ENCODE peak calls at places on chromosomes 12 and 14, in eight cellular contexts. One of them, this sample, is unnamed.

GRCh38 chr12:127761880-127762279 is 505.1 kb upstream of the TMEM132C start:
- DNase-seq in hepatocyte: no peak
- DNase-seq in neural progenitor cell: no peak
- DNase-seq in OCI-LY7: no peak
- DNase-seq in H1: no peak
- DNase-seq in GM23248: no peak
- DNase-seq in endothelial cell of umbilical vein: no peak
- DNase-seq in H9: no peak
- DNase-seq in this sample: no peak

GRCh38 chr12:114694436-114695304 is 10.7 kb upstream of the TBX3 start:
- DNase-seq in GM23248: no peak
- DNase-seq in endothelial cell of umbilical vein: no peak
- DNase-seq in neural progenitor cell: peak
- DNase-seq in H9: no peak
- DNase-seq in hepatocyte: no peak
- DNase-seq in H1: no peak
- DNase-seq in OCI-LY7: no peak
- DNase-seq in this sample: no peak

GRCh38 chr12:32587536-32588346 is 91.4 kb upstream of the DNM1L start:
- DNase-seq in hepatocyte: no peak
- DNase-seq in endothelial cell of umbilical vein: no peak
- DNase-seq in OCI-LY7: no peak
- DNase-seq in H1: no peak
- DNase-seq in GM23248: no peak
- DNase-seq in H9: no peak
- DNase-seq in neural progenitor cell: no peak
- DNase-seq in this sample: no peak

GRCh38 chr14:92595267-92595666 is 81.7 kb downstream of the RIN3 start:
- DNase-seq in H1: no peak
- DNase-seq in neural progenitor cell: no peak
- DNase-seq in GM23248: no peak
- DNase-seq in H9: no peak
- DNase-seq in hepatocyte: no peak
- DNase-seq in OCI-LY7: no peak
- DNase-seq in endothelial cell of umbilical vein: no peak
- DNase-seq in this sample: no peak

GRCh38 chr12:15584366-15585041 is 204.7 kb downstream of the EPS8 start:
- DNase-seq in GM23248: peak
- DNase-seq in OCI-LY7: peak
- DNase-seq in H1: no peak
- DNase-seq in hepatocyte: peak
- DNase-seq in neural progenitor cell: peak
- DNase-seq in endothelial cell of umbilical vein: peak
- DNase-seq in H9: no peak
- DNase-seq in this sample: no peak

GRCh38 chr12:57340104-57340503 is 89.1 kb upstream of the STAC3 start:
- DNase-seq in hepatocyte: peak
- DNase-seq in H9: no peak
- DNase-seq in neural progenitor cell: peak
- DNase-seq in OCI-LY7: no peak
- DNase-seq in H1: no peak
- DNase-seq in GM23248: peak
- DNase-seq in endothelial cell of umbilical vein: peak
- DNase-seq in this sample: no peak

GRCh38 chr14:55904086-55904485 is 214.1 kb upstream of the PELI2 start:
- DNase-seq in H1: no peak
- DNase-seq in endothelial cell of umbilical vein: no peak
- DNase-seq in OCI-LY7: no peak
- DNase-seq in GM23248: no peak
- DNase-seq in hepatocyte: no peak
- DNase-seq in H9: no peak
- DNase-seq in neural progenitor cell: no peak
- DNase-seq in this sample: no peak

GRCh38 chr12:62697893-62698292 is 231.3 kb downstream of the MON2 start:
- DNase-seq in neural progenitor cell: no peak
- DNase-seq in hepatocyte: no peak
- DNase-seq in H9: no peak
- DNase-seq in OCI-LY7: no peak
- DNase-seq in GM23248: peak
- DNase-seq in endothelial cell of umbilical vein: peak
- DNase-seq in H1: no peak
- DNase-seq in this sample: no peak

GRCh38 chr12:95674631-95675030 is 115.9 kb downstream of the NTN4 start:
- DNase-seq in neural progenitor cell: no peak
- DNase-seq in OCI-LY7: no peak
- DNase-seq in H9: no peak
- DNase-seq in GM23248: peak
- DNase-seq in H1: no peak
- DNase-seq in endothelial cell of umbilical vein: peak
- DNase-seq in hepatocyte: peak
- DNase-seq in this sample: no peak

GRCh38 chr14:104579507-104579906 is at the start of gene C14orf180:
- DNase-seq in OCI-LY7: no peak
- DNase-seq in H9: no peak
- DNase-seq in hepatocyte: no peak
- DNase-seq in endothelial cell of umbilical vein: no peak
- DNase-seq in H1: no peak
- DNase-seq in GM23248: no peak
- DNase-seq in neural progenitor cell: no peak
- DNase-seq in this sample: no peak

GRCh38 chr14:101071493-101071891 is 168.0 kb upstream of the RTL1 start:
- DNase-seq in neural progenitor cell: no peak
- DNase-seq in H1: peak
- DNase-seq in GM23248: no peak
- DNase-seq in OCI-LY7: no peak
- DNase-seq in endothelial cell of umbilical vein: no peak
- DNase-seq in H9: peak
- DNase-seq in hepatocyte: peak
- DNase-seq in this sample: no peak

GRCh38 chr12:55675671-55676070 is 32.0 kb downstream of the ITGA7 start:
- DNase-seq in H9: no peak
- DNase-seq in neural progenitor cell: no peak
- DNase-seq in H1: no peak
- DNase-seq in hepatocyte: no peak
- DNase-seq in endothelial cell of umbilical vein: no peak
- DNase-seq in GM23248: no peak
- DNase-seq in OCI-LY7: no peak
- DNase-seq in this sample: no peak

GRCh38 chr14:21184252-21184651 is 28.4 kb upstream of the OR5AU1 start:
- DNase-seq in hepatocyte: no peak
- DNase-seq in H1: no peak
- DNase-seq in H9: no peak
- DNase-seq in neural progenitor cell: no peak
- DNase-seq in endothelial cell of umbilical vein: no peak
- DNase-seq in OCI-LY7: no peak
- DNase-seq in GM23248: no peak
- DNase-seq in this sample: no peak

GRCh38 chr12:68883151-68883550 is 49.8 kb downstream of the CPM start:
- DNase-seq in H1: no peak
- DNase-seq in endothelial cell of umbilical vein: no peak
- DNase-seq in OCI-LY7: no peak
- DNase-seq in H9: no peak
- DNase-seq in GM23248: no peak
- DNase-seq in hepatocyte: no peak
- DNase-seq in neural progenitor cell: no peak
- DNase-seq in this sample: no peak

GRCh38 chr14:52067873-52068740 is 752 bp downstream of the NID2 start:
- DNase-seq in H9: peak
- DNase-seq in hepatocyte: peak
- DNase-seq in endothelial cell of umbilical vein: peak
- DNase-seq in H1: peak
- DNase-seq in GM23248: peak
- DNase-seq in OCI-LY7: no peak
- DNase-seq in neural progenitor cell: peak
- DNase-seq in this sample: no peak

GRCh38 chr14:89957791-89958190 is 2.1 kb downstream of the TDP1 start:
- DNase-seq in H1: no peak
- DNase-seq in endothelial cell of umbilical vein: no peak
- DNase-seq in OCI-LY7: no peak
- DNase-seq in hepatocyte: no peak
- DNase-seq in neural progenitor cell: no peak
- DNase-seq in H9: peak
- DNase-seq in GM23248: peak
- DNase-seq in this sample: no peak

GRCh38 chr14:90632868-90633267 is 183.4 kb downstream of the TTC7B start:
- DNase-seq in neural progenitor cell: no peak
- DNase-seq in endothelial cell of umbilical vein: no peak
- DNase-seq in GM23248: no peak
- DNase-seq in hepatocyte: no peak
- DNase-seq in H1: no peak
- DNase-seq in OCI-LY7: no peak
- DNase-seq in H9: no peak
- DNase-seq in this sample: no peak

GRCh38 chr14:49052516-49052915 is 533.7 kb downstream of the RPS29 start:
- DNase-seq in hepatocyte: no peak
- DNase-seq in H9: no peak
- DNase-seq in endothelial cell of umbilical vein: no peak
- DNase-seq in OCI-LY7: no peak
- DNase-seq in H1: no peak
- DNase-seq in GM23248: peak
- DNase-seq in neural progenitor cell: no peak
- DNase-seq in this sample: no peak

GRCh38 chr12:51028126-51028810 is 2.1 kb upstream of the SLC11A2 start:
- DNase-seq in OCI-LY7: peak
- DNase-seq in neural progenitor cell: peak
- DNase-seq in endothelial cell of umbilical vein: peak
- DNase-seq in H9: peak
- DNase-seq in GM23248: peak
- DNase-seq in H1: no peak
- DNase-seq in hepatocyte: peak
- DNase-seq in this sample: peak

GRCh38 chr14:65237023-65237814 is 134.9 kb upstream of the MAX start:
- DNase-seq in H9: no peak
- DNase-seq in GM23248: peak
- DNase-seq in hepatocyte: no peak
- DNase-seq in H1: no peak
- DNase-seq in endothelial cell of umbilical vein: no peak
- DNase-seq in neural progenitor cell: no peak
- DNase-seq in OCI-LY7: no peak
- DNase-seq in this sample: no peak

GRCh38 chr12:125340791-125341190 is 275.6 kb downstream of the AACS start:
- DNase-seq in H1: no peak
- DNase-seq in endothelial cell of umbilical vein: peak
- DNase-seq in OCI-LY7: no peak
- DNase-seq in H9: no peak
- DNase-seq in neural progenitor cell: no peak
- DNase-seq in hepatocyte: peak
- DNase-seq in GM23248: peak
- DNase-seq in this sample: no peak

GRCh38 chr12:109386079-109386473 is 38.4 kb downstream of the MYO1H start:
- DNase-seq in OCI-LY7: no peak
- DNase-seq in neural progenitor cell: no peak
- DNase-seq in hepatocyte: peak
- DNase-seq in GM23248: no peak
- DNase-seq in endothelial cell of umbilical vein: no peak
- DNase-seq in H9: no peak
- DNase-seq in H1: no peak
- DNase-seq in this sample: no peak
- H2AFZ ChIP-seq in OCI-LY7: no peak
- H2AFZ ChIP-seq in neural progenitor cell: no peak
- H2AFZ ChIP-seq in hepatocyte: no peak
- H2AFZ ChIP-seq in GM23248: peak
- H2AFZ ChIP-seq in endothelial cell of umbilical vein: no peak
- H2AFZ ChIP-seq in H9: no peak
- H2AFZ ChIP-seq in H1: no peak
- H2AFZ ChIP-seq in this sample: no peak

GRCh38 chr14:98736701-98737338 is 535.2 kb downstream of the BCL11B start:
- DNase-seq in H1: no peak
- DNase-seq in OCI-LY7: no peak
- DNase-seq in GM23248: no peak
- DNase-seq in H9: no peak
- DNase-seq in neural progenitor cell: peak
- DNase-seq in hepatocyte: no peak
- DNase-seq in endothelial cell of umbilical vein: no peak
- DNase-seq in this sample: no peak
- H2AFZ ChIP-seq in H1: no peak
- H2AFZ ChIP-seq in OCI-LY7: no peak
- H2AFZ ChIP-seq in GM23248: no peak
- H2AFZ ChIP-seq in H9: no peak
- H2AFZ ChIP-seq in neural progenitor cell: no peak
- H2AFZ ChIP-seq in hepatocyte: no peak
- H2AFZ ChIP-seq in endothelial cell of umbilical vein: no peak
- H2AFZ ChIP-seq in this sample: no peak

GRCh38 chr12:98499668-98500456 is 15.5 kb upstream of the TMPO start:
- DNase-seq in H1: no peak
- DNase-seq in OCI-LY7: no peak
- DNase-seq in endothelial cell of umbilical vein: no peak
- DNase-seq in neural progenitor cell: no peak
- DNase-seq in GM23248: no peak
- DNase-seq in hepatocyte: no peak
- DNase-seq in H9: peak
- DNase-seq in this sample: no peak

GRCh38 chr12:98498635-98499034 is 16.8 kb upstream of the TMPO start:
- DNase-seq in endothelial cell of umbilical vein: no peak
- DNase-seq in OCI-LY7: no peak
- DNase-seq in hepatocyte: no peak
- DNase-seq in H9: peak
- DNase-seq in GM23248: no peak
- DNase-seq in H1: no peak
- DNase-seq in neural progenitor cell: no peak
- DNase-seq in this sample: no peak

GRCh38 chr12:98503593-98504367 is 11.6 kb upstream of the TMPO start:
- DNase-seq in endothelial cell of umbilical vein: peak
- DNase-seq in hepatocyte: peak
- DNase-seq in OCI-LY7: peak
- DNase-seq in neural progenitor cell: peak
- DNase-seq in GM23248: peak
- DNase-seq in H1: peak
- DNase-seq in H9: peak
- DNase-seq in this sample: peak

GRCh38 chr12:98504368-98504617 is 11.1 kb upstream of the TMPO start:
- DNase-seq in endothelial cell of umbilical vein: no peak
- DNase-seq in H1: no peak
- DNase-seq in hepatocyte: no peak
- DNase-seq in OCI-LY7: no peak
- DNase-seq in H9: no peak
- DNase-seq in GM23248: no peak
- DNase-seq in neural progenitor cell: no peak
- DNase-seq in this sample: no peak

GRCh38 chr12:98503343-98503592 is 12.1 kb upstream of the TMPO start:
- DNase-seq in OCI-LY7: peak
- DNase-seq in GM23248: peak
- DNase-seq in endothelial cell of umbilical vein: peak
- DNase-seq in hepatocyte: peak
- DNase-seq in H9: peak
- DNase-seq in neural progenitor cell: peak
- DNase-seq in H1: peak
- DNase-seq in this sample: peak
- H2AFZ ChIP-seq in OCI-LY7: peak
- H2AFZ ChIP-seq in GM23248: peak
- H2AFZ ChIP-seq in endothelial cell of umbilical vein: peak
- H2AFZ ChIP-seq in hepatocyte: peak
- H2AFZ ChIP-seq in H9: peak
- H2AFZ ChIP-seq in neural progenitor cell: peak
- H2AFZ ChIP-seq in H1: peak
- H2AFZ ChIP-seq in this sample: peak

DNA sequence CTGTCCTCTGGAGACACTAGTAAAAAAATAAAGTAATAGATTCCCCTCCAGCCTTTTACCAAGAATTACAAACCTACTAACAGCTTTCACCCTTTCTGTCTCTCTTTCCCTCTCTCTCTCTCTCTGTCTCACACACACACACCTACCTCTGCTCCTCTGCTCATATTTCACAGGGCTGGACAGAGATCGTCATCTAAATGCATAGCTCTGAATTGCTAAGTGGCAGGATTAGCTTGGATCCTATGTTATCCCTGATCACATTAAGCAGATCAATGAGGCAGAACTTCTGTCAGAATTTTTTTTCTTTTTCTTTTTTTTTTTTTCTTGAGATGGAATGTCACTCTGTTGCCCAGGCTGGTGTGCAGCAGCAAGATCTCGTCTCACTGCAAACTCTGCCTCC is 22.9 kb downstream of the VCPKMT start:
- DNase-seq in neural progenitor cell: no peak
- DNase-seq in OCI-LY7: no peak
- DNase-seq in H9: no peak
- DNase-seq in endothelial cell of umbilical vein: no peak
- DNase-seq in GM23248: no peak
- DNase-seq in hepatocyte: no peak
- DNase-seq in H1: no peak
- DNase-seq in this sample: no peak
- H2AFZ ChIP-seq in neural progenitor cell: no peak
- H2AFZ ChIP-seq in OCI-LY7: no peak
- H2AFZ ChIP-seq in H9: no peak
- H2AFZ ChIP-seq in endothelial cell of umbilical vein: no peak
- H2AFZ ChIP-seq in GM23248: no peak
- H2AFZ ChIP-seq in hepatocyte: no peak
- H2AFZ ChIP-seq in H1: no peak
- H2AFZ ChIP-seq in this sample: no peak